ENCODE peak calls at places on chromosomes 6 and 20, in nine cellular contexts. X is astrocyte; J is heart left ventricle; I is thyroid gland; U is effector memory CD4-positive, alpha-beta T cell; T is Peyer's patch; L is A673; N is brain microvascular endothelial cell; H is psoas muscle. G is an unnamed sample.
A peak's percentile ranks its signal among the peaks of the same experiment; 100 is the strongest.

GRCh38 chr6:30787954-30788353 is 43.6 kb upstream of the IER3 start:
- DNase-seq in I (no peak), J (no peak), X (no peak), T (no peak), U (no peak), N (no peak), L (no peak), H (no peak), G (no peak)

GRCh38 chr6:16316741-16317251 is 78.4 kb downstream of the GMPR start:
- DNase-seq in J (no peak), T (no peak), I (no peak), X (peak; percentile 85), N (peak; percentile 44), U (peak; percentile 41), L (peak; percentile 70), H (no peak), G (no peak)

GRCh38 chr20:62887147-62887859 is 25.7 kb upstream of the TCFL5 start:
- DNase-seq in T (peak; percentile 79), N (peak; percentile 96), H (peak; percentile 64), I (peak; percentile 68), U (no peak), J (peak; percentile 82), L (peak; percentile 91), X (peak; percentile 92), G (no peak)

GRCh38 chr6:166046232-166046631 is 121.4 kb downstream of the TBXT start:
- DNase-seq in J (no peak), L (peak; percentile 9), U (no peak), T (no peak), H (no peak), I (peak; percentile 18), N (peak; percentile 92), X (peak; percentile 95), G (no peak)

GRCh38 chr6:112433457-112433856 is 86.3 kb downstream of the RFPL4B start:
- DNase-seq in L (no peak), H (no peak), J (no peak), U (no peak), I (no peak), X (no peak), T (no peak), N (no peak), G (no peak)

GRCh38 chr6:157613011-157613522 is 210.0 kb upstream of the SNX9 start:
- DNase-seq in U (no peak), X (peak; percentile 85), J (no peak), I (no peak), N (peak; percentile 91), L (no peak), H (no peak), T (no peak), G (no peak)

GRCh38 chr6:148969679-148970078 is 222.8 kb downstream of the UST start:
- DNase-seq in U (no peak), X (peak; percentile 70), H (peak; percentile 79), J (peak; percentile 52), I (no peak), N (peak; percentile 74), L (no peak), T (no peak), G (no peak)

GRCh38 chr6:72411872-72412708 is 209.8 kb upstream of the KCNQ5 start:
- DNase-seq in J (peak; percentile 37), H (peak; percentile 79), L (peak; percentile 85), I (peak; percentile 67), X (peak; percentile 48), U (peak; percentile 56), T (peak; percentile 76), N (peak; percentile 74), G (peak; percentile 71)

DNA sequence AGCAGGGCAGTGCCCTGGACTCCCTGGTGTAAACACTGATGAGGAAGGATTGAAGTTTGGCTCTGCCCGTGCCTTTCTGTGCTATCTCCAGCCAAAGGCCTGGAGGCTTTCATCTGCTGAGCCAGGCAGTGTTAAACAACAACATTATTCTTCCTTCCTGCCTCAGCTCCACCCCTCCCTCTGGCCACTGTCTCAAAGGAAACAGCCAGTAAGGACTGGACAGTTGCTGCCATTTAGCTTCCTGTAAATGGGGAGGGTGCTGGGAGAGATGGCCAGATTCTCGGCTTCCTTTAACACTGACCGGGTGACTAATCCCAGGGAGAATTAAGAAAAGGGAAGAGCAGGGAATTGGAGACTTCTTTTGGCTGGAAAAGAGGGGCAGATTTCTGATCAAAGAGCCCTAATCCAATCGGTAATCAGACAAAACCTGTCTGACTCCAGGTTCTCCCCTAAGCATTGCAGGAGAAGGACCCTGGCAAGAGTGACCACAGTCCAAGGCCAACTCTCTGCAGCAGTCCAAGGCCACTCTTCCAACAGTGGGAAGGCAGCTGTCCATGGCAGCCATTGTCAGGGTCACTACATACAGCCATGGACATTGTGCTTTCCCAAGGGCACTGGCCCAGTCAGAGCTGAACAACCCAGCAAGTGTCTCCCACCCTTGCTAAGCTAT is 19.6 kb upstream of the ADGRF1 start:
- DNase-seq in H (no peak), I (no peak), L (no peak), X (peak; percentile 48), U (no peak), T (no peak), J (peak; percentile 41), N (peak; percentile 17), G (peak; percentile 23)
- H3K27ac ChIP-seq in H (no peak overlapping the region), I (no peak overlapping the region), L (no peak overlapping the region), X (no peak overlapping the region), U (no peak overlapping the region), T (no peak overlapping the region), J (peak overlapping the region; percentile 1), N (no peak overlapping the region), G (peak overlapping the region; percentile 89)

DNA sequence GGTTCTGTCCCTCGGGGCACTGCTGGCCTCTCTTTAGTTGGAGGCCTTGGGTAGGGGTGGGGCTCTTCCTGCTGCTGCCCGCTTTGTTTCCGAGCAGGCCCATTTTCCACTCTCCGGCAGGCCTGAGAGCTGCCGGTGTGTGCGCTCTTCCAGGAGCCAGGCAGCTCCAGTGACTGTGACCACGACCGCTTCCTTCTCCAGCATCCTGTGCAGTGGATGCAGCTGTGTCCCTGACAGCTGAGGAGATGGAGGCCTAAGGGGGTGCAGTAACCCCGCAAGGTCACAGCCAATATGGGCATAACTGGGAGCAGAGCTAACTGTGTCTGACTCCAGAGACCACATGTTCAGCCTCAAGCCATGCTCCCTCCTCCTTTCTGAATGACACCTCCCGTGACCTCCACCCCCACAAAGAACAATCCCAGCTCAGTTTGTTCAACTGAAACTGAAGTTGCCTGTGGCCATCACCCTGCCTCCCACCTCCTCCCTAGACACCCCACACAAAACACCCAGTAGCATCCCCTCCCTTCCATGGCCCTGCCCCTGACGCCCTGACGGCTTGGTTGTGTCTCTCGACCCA is 28.0 kb downstream of the SPATA2 start:
- DNase-seq in J (no peak), T (no peak), X (peak; percentile 8), N (peak; percentile 16), H (no peak), L (no peak), I (no peak), U (no peak), G (no peak)
- H3K27ac ChIP-seq in J (peak overlapping the region; percentile 21), T (no peak overlapping the region), X (no peak overlapping the region), N (no peak overlapping the region), H (peak overlapping the region; percentile 52), L (no peak overlapping the region), I (no peak overlapping the region), U (no peak overlapping the region), G (peak overlapping the region; percentile 96)

GRCh38 chr20:43948455-43948854 is 33.8 kb downstream of the TOX2 start:
- DNase-seq in X (no peak), I (no peak), T (peak; percentile 35), N (no peak), L (peak; percentile 62), H (no peak), U (no peak), J (no peak), G (no peak)
- H3K27ac ChIP-seq in X (no peak overlapping the region), I (no peak overlapping the region), T (no peak overlapping the region), N (no peak overlapping the region), L (peak overlapping the region; percentile 57), H (no peak overlapping the region), U (no peak overlapping the region), J (no peak overlapping the region), G (no peak overlapping the region)

DNA sequence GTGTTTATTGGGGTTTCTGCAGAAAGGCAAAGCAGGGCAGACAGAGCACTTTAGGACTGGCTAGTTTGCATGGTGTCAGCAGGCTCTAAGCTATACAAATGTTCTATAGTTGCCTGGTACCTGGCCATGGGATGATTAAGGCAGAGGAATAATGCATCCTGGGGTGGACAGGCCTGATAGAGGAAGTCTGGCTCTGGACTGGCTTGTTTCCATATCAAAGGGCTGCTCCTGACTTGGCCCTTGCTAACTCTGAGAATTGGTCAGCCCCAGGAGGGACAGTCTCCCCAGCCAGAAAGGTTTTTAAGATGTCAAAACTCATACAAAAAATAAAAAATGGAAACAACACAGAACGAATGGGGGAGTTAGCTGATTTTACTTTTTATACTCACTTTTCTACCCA is 136.9 kb downstream of the TBC1D7 start:
- DNase-seq in U (no peak), L (no peak), T (no peak), H (no peak), X (no peak), I (no peak), J (no peak), N (no peak), G (no peak)
- H3K27ac ChIP-seq in U (no peak overlapping the region), L (no peak overlapping the region), T (no peak overlapping the region), H (no peak overlapping the region), X (no peak overlapping the region), I (no peak overlapping the region), J (no peak overlapping the region), N (no peak overlapping the region), G (no peak overlapping the region)